ENCODE peak calls at places on chromosomes 3 and 15, in four cellular contexts. I is cerebellar cortex; O is AG09309; S is activated CD4-positive, alpha-beta T cell treated with anti-CD3 and anti-CD28 coated beads, Interleukin-2, amount 50 U/mL, for 24 hours. X is an unnamed sample.

GRCh38 chr3:102083971-102084370 is 234.7 kb downstream of the NFKBIZ start:
- DNase-seq in I (no peak), O (peak), S (no peak), X (no peak)

GRCh38 chr3:190003730-190004129 is 117.0 kb downstream of the P3H2 start:
- DNase-seq in I (no peak), O (peak), S (no peak), X (no peak)

GRCh38 chr3:193974147-193974546 is 161.8 kb upstream of the HES1 start:
- DNase-seq in I (no peak), O (peak), S (no peak), X (no peak)

GRCh38 chr3:196177967-196178366 is 33.2 kb downstream of the ZDHHC19 start:
- DNase-seq in I (peak), O (no peak), S (no peak), X (no peak)

GRCh38 chr3:195774917-195775316 is 36.8 kb downstream of the MUC4 start:
- DNase-seq in I (peak), O (no peak), S (no peak), X (no peak)

GRCh38 chr3:63333815-63334214 is 55.7 kb downstream of the SYNPR start:
- DNase-seq in I (peak), O (no peak), S (no peak), X (no peak)

GRCh38 chr15:78536134-78536533 is 4.1 kb upstream of the PSMA4 start:
- DNase-seq in I (no peak), O (no peak), S (no peak), X (no peak)

GRCh38 chr3:141243295-141243707 is 11.7 kb downstream of the PXYLP1 start:
- DNase-seq in I (no peak), O (no peak), S (peak), X (no peak)

GRCh38 chr3:37762698-37763097 is 99.0 kb upstream of the CTDSPL start:
- DNase-seq in I (no peak), O (no peak), S (no peak), X (no peak)

GRCh38 chr15:66698318-66698961 is 3.6 kb upstream of the SMAD6 start:
- DNase-seq in I (peak), O (no peak), S (no peak), X (no peak)

GRCh38 chr3:47261301-47261700 is 21.3 kb downstream of the KIF9 start:
- DNase-seq in I (no peak), O (peak), S (no peak), X (no peak)

GRCh38 chr3:140552898-140553297 is 125.0 kb upstream of the TRIM42 start:
- DNase-seq in I (no peak), O (no peak), S (no peak), X (no peak)

GRCh38 chr3:137174514-137174913 is 216.7 kb downstream of the IL20RB start:
- DNase-seq in I (peak), O (no peak), S (no peak), X (no peak)

GRCh38 chr3:192246847-192247520 is 480.4 kb downstream of the FGF12 start:
- DNase-seq in I (peak), O (no peak), S (no peak), X (no peak)

GRCh38 chr15:84658080-84658787 is at the start of gene NMB:
- DNase-seq in I (peak), O (peak), S (peak), X (peak)

GRCh38 chr15:75554717-75555116 is 24.4 kb downstream of the PTPN9 start:
- DNase-seq in I (no peak), O (no peak), S (no peak), X (no peak)

GRCh38 chr3:181278468-181279238 is 289.1 kb upstream of the DNAJC19 start:
- DNase-seq in I (no peak), O (no peak), S (no peak), X (no peak)

GRCh38 chr15:80568298-80568697 is 126.8 kb upstream of the ABHD17C start:
- DNase-seq in I (no peak), O (no peak), S (no peak), X (no peak)

GRCh38 chr15:98779463-98780071 is 131.2 kb downstream of the IGF1R start:
- DNase-seq in I (peak), O (no peak), S (peak), X (no peak)

GRCh38 chr15:75371901-75372688 is 3.7 kb upstream of the MAN2C1 start:
- DNase-seq in I (no peak), O (no peak), S (no peak), X (no peak)

GRCh38 chr3:119236756-119237155 is 3.9 kb downstream of the B4GALT4 start:
- DNase-seq in I (no peak), O (no peak), S (no peak), X (no peak)

GRCh38 chr3:9500108-9501050 is 53.2 kb downstream of the LHFPL4 start:
- DNase-seq in I (peak), O (no peak), S (peak), X (no peak)

GRCh38 chr3:127074900-127075360 is 92.0 kb downstream of the PLXNA1 start:
- DNase-seq in I (no peak), O (peak), S (no peak), X (no peak)

GRCh38 chr3:28053759-28054158 is 187.7 kb upstream of the CMC1 start:
- DNase-seq in I (no peak), O (peak), S (peak), X (no peak)

GRCh38 chr15:70132148-70132547 is 34.4 kb upstream of the TLE3 start:
- DNase-seq in I (no peak), O (no peak), S (no peak), X (no peak)

GRCh38 chr15:22961661-22962221 is 18.4 kb downstream of the CYFIP1 start:
- DNase-seq in I (no peak), O (no peak), S (no peak), X (no peak)

GRCh38 chr3:71208273-71209095 is 375.0 kb downstream of the FOXP1 start:
- DNase-seq in I (no peak), O (no peak), S (no peak), X (no peak)